ENCODE peak calls at places on chromosome 22, in five cellular contexts. One of them, this sample, is unnamed. For H3K9me3, the result is how much of the 10 kb centered on the place peaks cover.

GRCh38 chr22:46064966-46065666 is 85.2 kb upstream of the PPARA start:
- DNase-seq in body of pancreas: peak
- DNase-seq in A673: no peak
- DNase-seq in ascending aorta: no peak
- DNase-seq in gastrocnemius medialis: peak
- DNase-seq in this sample: no peak

GRCh38 chr22:19052941-19053551 is 69.2 kb downstream of the DGCR2 start:
- DNase-seq in ascending aorta: no peak
- DNase-seq in gastrocnemius medialis: no peak
- DNase-seq in A673: no peak
- DNase-seq in body of pancreas: no peak
- DNase-seq in this sample: no peak

GRCh38 chr22:24106385-24107381 is 74.6 kb upstream of the SUSD2 start:
- DNase-seq in A673: peak
- DNase-seq in gastrocnemius medialis: no peak
- DNase-seq in ascending aorta: no peak
- DNase-seq in body of pancreas: no peak
- DNase-seq in this sample: peak

GRCh38 chr22:20499769-20500168 is 4.2 kb upstream of the KLHL22 start:
- DNase-seq in ascending aorta: no peak
- DNase-seq in body of pancreas: no peak
- DNase-seq in A673: no peak
- DNase-seq in gastrocnemius medialis: no peak
- DNase-seq in this sample: no peak

GRCh38 chr22:50313600-50313999 is 6.2 kb upstream of the PLXNB2 start:
- DNase-seq in A673: no peak
- DNase-seq in ascending aorta: no peak
- DNase-seq in body of pancreas: no peak
- DNase-seq in gastrocnemius medialis: no peak
- DNase-seq in this sample: no peak

GRCh38 chr22:42208362-42208761 is 62.1 kb downstream of the TCF20 start:
- DNase-seq in ascending aorta: no peak
- DNase-seq in body of pancreas: no peak
- DNase-seq in A673: no peak
- DNase-seq in gastrocnemius medialis: no peak
- DNase-seq in this sample: no peak

GRCh38 chr22:50544078-50544745 is 1.5 kb upstream of the KLHDC7B start:
- DNase-seq in body of pancreas: peak
- DNase-seq in ascending aorta: no peak
- DNase-seq in A673: peak
- DNase-seq in gastrocnemius medialis: no peak
- DNase-seq in this sample: peak

GRCh38 chr22:29062286-29062949 is 787 bp upstream of the C22orf31 start:
- DNase-seq in body of pancreas: no peak
- DNase-seq in gastrocnemius medialis: no peak
- DNase-seq in ascending aorta: no peak
- DNase-seq in A673: no peak
- DNase-seq in this sample: no peak

GRCh38 chr22:50521710-50522109 is 3.7 kb downstream of the SCO2 start:
- DNase-seq in gastrocnemius medialis: no peak
- DNase-seq in body of pancreas: no peak
- DNase-seq in A673: no peak
- DNase-seq in ascending aorta: no peak
- DNase-seq in this sample: no peak

GRCh38 chr22:49659924-49660315 is 167.8 kb downstream of the BRD1 start:
- DNase-seq in gastrocnemius medialis: no peak
- DNase-seq in ascending aorta: peak
- DNase-seq in body of pancreas: peak
- DNase-seq in A673: no peak
- DNase-seq in this sample: no peak

GRCh38 chr22:21762712-21763581 is 27.4 kb upstream of the YPEL1 start:
- DNase-seq in ascending aorta: no peak
- DNase-seq in A673: no peak
- DNase-seq in body of pancreas: no peak
- DNase-seq in gastrocnemius medialis: no peak
- DNase-seq in this sample: no peak

GRCh38 chr22:39662677-39663034 is 92.1 kb downstream of the CACNA1I start:
- DNase-seq in ascending aorta: no peak
- DNase-seq in A673: no peak
- DNase-seq in gastrocnemius medialis: no peak
- DNase-seq in body of pancreas: no peak
- DNase-seq in this sample: no peak

GRCh38 chr22:21698430-21699329 is 32.9 kb downstream of the PPIL2 start:
- DNase-seq in body of pancreas: no peak
- DNase-seq in gastrocnemius medialis: peak
- DNase-seq in ascending aorta: no peak
- DNase-seq in A673: no peak
- DNase-seq in this sample: peak

GRCh38 chr22:22761963-22762772 is 117.8 kb downstream of the GGTLC2 start:
- DNase-seq in ascending aorta: no peak
- DNase-seq in body of pancreas: no peak
- DNase-seq in A673: no peak
- DNase-seq in gastrocnemius medialis: no peak
- DNase-seq in this sample: no peak

GRCh38 chr22:50483977-50484853 is 2.4 kb upstream of the MIOX start:
- DNase-seq in body of pancreas: peak
- DNase-seq in A673: no peak
- DNase-seq in ascending aorta: no peak
- DNase-seq in gastrocnemius medialis: no peak
- DNase-seq in this sample: no peak

GRCh38 chr22:28051091-28051786 is 132.2 kb upstream of the PITPNB start:
- DNase-seq in body of pancreas: no peak
- DNase-seq in ascending aorta: no peak
- DNase-seq in A673: peak
- DNase-seq in gastrocnemius medialis: no peak
- DNase-seq in this sample: no peak

GRCh38 chr22:18035740-18036139 is 11.4 kb upstream of the MICAL3 start:
- DNase-seq in body of pancreas: peak
- DNase-seq in ascending aorta: no peak
- DNase-seq in A673: no peak
- DNase-seq in gastrocnemius medialis: peak
- DNase-seq in this sample: no peak

GRCh38 chr22:49636649-49637048 is 191.0 kb downstream of the BRD1 start:
- DNase-seq in gastrocnemius medialis: no peak
- DNase-seq in body of pancreas: no peak
- DNase-seq in A673: no peak
- DNase-seq in ascending aorta: no peak
- DNase-seq in this sample: no peak

GRCh38 chr22:19875061-19875530 is 20.4 kb upstream of the GNB1L start:
- DNase-seq in ascending aorta: peak
- DNase-seq in gastrocnemius medialis: peak
- DNase-seq in body of pancreas: peak
- DNase-seq in A673: no peak
- DNase-seq in this sample: no peak

GRCh38 chr22:28900379-28900778 is 17.0 kb downstream of the ZNRF3 start:
- DNase-seq in gastrocnemius medialis: no peak
- DNase-seq in ascending aorta: no peak
- DNase-seq in body of pancreas: no peak
- DNase-seq in A673: no peak
- DNase-seq in this sample: no peak

GRCh38 chr22:46038174-46038487 is 61.2 kb upstream of the WNT7B start:
- DNase-seq in ascending aorta: no peak
- DNase-seq in A673: no peak
- DNase-seq in gastrocnemius medialis: no peak
- DNase-seq in body of pancreas: no peak
- DNase-seq in this sample: no peak

GRCh38 chr22:47547239-47547661 is 784.8 kb downstream of the TBC1D22A start:
- DNase-seq in gastrocnemius medialis: no peak
- DNase-seq in body of pancreas: no peak
- DNase-seq in ascending aorta: no peak
- DNase-seq in A673: no peak
- DNase-seq in this sample: no peak

GRCh38 chr22:47540011-47540410 is 777.6 kb downstream of the TBC1D22A start:
- DNase-seq in ascending aorta: no peak
- DNase-seq in A673: no peak
- DNase-seq in gastrocnemius medialis: no peak
- DNase-seq in body of pancreas: no peak
- DNase-seq in this sample: no peak

GRCh38 chr22:47544696-47545095 is 782.2 kb downstream of the TBC1D22A start:
- DNase-seq in ascending aorta: no peak
- DNase-seq in gastrocnemius medialis: no peak
- DNase-seq in body of pancreas: no peak
- DNase-seq in A673: no peak
- DNase-seq in this sample: no peak

GRCh38 chr22:47539374-47539773 is 776.9 kb downstream of the TBC1D22A start:
- DNase-seq in gastrocnemius medialis: no peak
- DNase-seq in body of pancreas: no peak
- DNase-seq in A673: no peak
- DNase-seq in ascending aorta: no peak
- DNase-seq in this sample: no peak

GRCh38 chr22:47543447-47543846 is 781.0 kb downstream of the TBC1D22A start:
- DNase-seq in A673: no peak
- DNase-seq in gastrocnemius medialis: no peak
- DNase-seq in ascending aorta: no peak
- DNase-seq in body of pancreas: no peak
- DNase-seq in this sample: no peak
- H3K9me3 ChIP-seq in A673: under half
- H3K9me3 ChIP-seq in gastrocnemius medialis: under half
- H3K9me3 ChIP-seq in ascending aorta: under half
- H3K9me3 ChIP-seq in body of pancreas: under half
- H3K9me3 ChIP-seq in this sample: under half

GRCh38 chr22:36347094-36347493 is 40.7 kb downstream of the MYH9 start:
- DNase-seq in gastrocnemius medialis: no peak
- DNase-seq in A673: no peak
- DNase-seq in body of pancreas: no peak
- DNase-seq in ascending aorta: no peak
- DNase-seq in this sample: no peak

GRCh38 chr22:36348760-36349159 is 39.0 kb downstream of the MYH9 start:
- DNase-seq in gastrocnemius medialis: no peak
- DNase-seq in ascending aorta: no peak
- DNase-seq in body of pancreas: no peak
- DNase-seq in A673: no peak
- DNase-seq in this sample: peak

GRCh38 chr22:36350751-36351594 is 36.8 kb downstream of the MYH9 start:
- DNase-seq in body of pancreas: peak
- DNase-seq in gastrocnemius medialis: no peak
- DNase-seq in A673: no peak
- DNase-seq in ascending aorta: no peak
- DNase-seq in this sample: peak

GRCh38 chr22:36351921-36352774 is 35.6 kb downstream of the MYH9 start:
- DNase-seq in A673: no peak
- DNase-seq in gastrocnemius medialis: no peak
- DNase-seq in body of pancreas: no peak
- DNase-seq in ascending aorta: no peak
- DNase-seq in this sample: no peak

GRCh38 chr22:36349726-36350125 is 38.0 kb downstream of the MYH9 start:
- DNase-seq in ascending aorta: no peak
- DNase-seq in gastrocnemius medialis: no peak
- DNase-seq in A673: no peak
- DNase-seq in body of pancreas: no peak
- DNase-seq in this sample: no peak
- H3K27ac ChIP-seq in ascending aorta: peak
- H3K27ac ChIP-seq in gastrocnemius medialis: peak
- H3K27ac ChIP-seq in A673: no peak
- H3K27ac ChIP-seq in body of pancreas: peak
- H3K27ac ChIP-seq in this sample: peak

GRCh38 chr22:26763633-26764295 is 106.4 kb downstream of the MIAT start:
- DNase-seq in ascending aorta: no peak
- DNase-seq in body of pancreas: no peak
- DNase-seq in gastrocnemius medialis: no peak
- DNase-seq in A673: no peak
- DNase-seq in this sample: no peak
- TF ChIP-seq CTCF in ascending aorta: no peak
- TF ChIP-seq CTCF in body of pancreas: no peak
- TF ChIP-seq CTCF in gastrocnemius medialis: no peak
- TF ChIP-seq CTCF in A673: no peak
- TF ChIP-seq CTCF in this sample: no peak

DNA sequence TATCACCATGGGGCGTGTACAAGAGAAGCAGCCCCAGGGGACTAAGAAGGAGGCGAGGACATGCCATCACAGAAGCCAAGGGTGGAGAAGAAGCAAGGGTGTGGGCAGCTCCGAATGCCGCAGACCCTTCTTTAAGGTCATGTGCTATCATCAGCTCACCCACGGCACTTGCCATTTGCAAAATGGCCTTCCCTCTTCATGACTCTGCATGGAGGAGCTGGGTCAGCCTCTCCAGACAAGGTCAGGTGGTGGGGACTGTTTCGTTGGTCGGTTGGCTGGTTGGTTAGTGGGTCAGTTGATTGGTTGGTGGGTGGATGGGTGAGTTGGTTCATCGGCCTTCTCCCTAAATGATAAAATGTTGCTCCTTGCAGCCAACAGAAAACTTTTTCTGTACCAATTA is 622.5 kb downstream of the TBC1D22A start:
- DNase-seq in gastrocnemius medialis: no peak
- DNase-seq in body of pancreas: no peak
- DNase-seq in ascending aorta: no peak
- DNase-seq in A673: no peak
- DNase-seq in this sample: no peak
- H3K9me3 ChIP-seq in gastrocnemius medialis: under half
- H3K9me3 ChIP-seq in body of pancreas: under half
- H3K9me3 ChIP-seq in ascending aorta: under half
- H3K9me3 ChIP-seq in A673: under half
- H3K9me3 ChIP-seq in this sample: under half

GRCh38 chr22:38236786-38237185 is 35.0 kb downstream of the MAFF start:
- DNase-seq in body of pancreas: no peak
- DNase-seq in A673: no peak
- DNase-seq in ascending aorta: no peak
- DNase-seq in gastrocnemius medialis: no peak
- DNase-seq in this sample: no peak
- H3K27ac ChIP-seq in body of pancreas: no peak
- H3K27ac ChIP-seq in A673: no peak
- H3K27ac ChIP-seq in ascending aorta: no peak
- H3K27ac ChIP-seq in gastrocnemius medialis: peak
- H3K27ac ChIP-seq in this sample: no peak